ENCODE peak calls at places on chromosomes 1 and 21, in seven cellular contexts. One of them, this sample, is unnamed.

GRCh38 chr1:5575396-5576110 is 416.7 kb downstream of the NPHP4 start:
- DNase-seq in OCI-LY7: no peak
- DNase-seq in M059J: no peak
- DNase-seq in T-helper 2 cell: no peak
- DNase-seq in cardiac fibroblast: no peak
- DNase-seq in anterior cingulate cortex: no peak
- DNase-seq in NCI-H345: no peak
- DNase-seq in this sample: no peak

GRCh38 chr21:36976882-36977651 is 10.6 kb upstream of the HLCS start:
- DNase-seq in OCI-LY7: peak
- DNase-seq in M059J: peak
- DNase-seq in T-helper 2 cell: peak
- DNase-seq in cardiac fibroblast: peak
- DNase-seq in anterior cingulate cortex: no peak
- DNase-seq in NCI-H345: peak
- DNase-seq in this sample: peak

GRCh38 chr1:40855513-40855912 is 6.7 kb downstream of the CITED4 start:
- DNase-seq in OCI-LY7: no peak
- DNase-seq in M059J: no peak
- DNase-seq in T-helper 2 cell: no peak
- DNase-seq in cardiac fibroblast: no peak
- DNase-seq in anterior cingulate cortex: no peak
- DNase-seq in NCI-H345: no peak
- DNase-seq in this sample: no peak

GRCh38 chr21:26593800-26594199 is 20.7 kb upstream of the CYYR1 start:
- DNase-seq in OCI-LY7: no peak
- DNase-seq in M059J: no peak
- DNase-seq in T-helper 2 cell: no peak
- DNase-seq in cardiac fibroblast: no peak
- DNase-seq in anterior cingulate cortex: no peak
- DNase-seq in NCI-H345: no peak
- DNase-seq in this sample: peak

GRCh38 chr1:35939484-35939883 is 8.6 kb downstream of the AGO3 start:
- DNase-seq in OCI-LY7: no peak
- DNase-seq in M059J: no peak
- DNase-seq in T-helper 2 cell: no peak
- DNase-seq in cardiac fibroblast: no peak
- DNase-seq in anterior cingulate cortex: no peak
- DNase-seq in NCI-H345: no peak
- DNase-seq in this sample: no peak

GRCh38 chr1:13725714-13726175 is 25.8 kb downstream of the PRDM2 start:
- DNase-seq in OCI-LY7: peak
- DNase-seq in M059J: peak
- DNase-seq in T-helper 2 cell: peak
- DNase-seq in cardiac fibroblast: peak
- DNase-seq in anterior cingulate cortex: no peak
- DNase-seq in NCI-H345: no peak
- DNase-seq in this sample: peak

GRCh38 chr1:24027838-24028468 is 47.8 kb upstream of the SRSF10 start:
- DNase-seq in OCI-LY7: peak
- DNase-seq in M059J: peak
- DNase-seq in T-helper 2 cell: no peak
- DNase-seq in cardiac fibroblast: peak
- DNase-seq in anterior cingulate cortex: no peak
- DNase-seq in NCI-H345: peak
- DNase-seq in this sample: peak

GRCh38 chr1:68269637-68270430 is 37.5 kb upstream of the WLS start:
- DNase-seq in OCI-LY7: no peak
- DNase-seq in M059J: peak
- DNase-seq in T-helper 2 cell: no peak
- DNase-seq in cardiac fibroblast: peak
- DNase-seq in anterior cingulate cortex: no peak
- DNase-seq in NCI-H345: no peak
- DNase-seq in this sample: peak

GRCh38 chr1:209190591-209191241 is 392.8 kb upstream of the CAMK1G start:
- DNase-seq in OCI-LY7: peak
- DNase-seq in M059J: peak
- DNase-seq in T-helper 2 cell: no peak
- DNase-seq in cardiac fibroblast: peak
- DNase-seq in anterior cingulate cortex: no peak
- DNase-seq in NCI-H345: no peak
- DNase-seq in this sample: peak

GRCh38 chr1:226686440-226687436 is 52.3 kb downstream of the ITPKB start:
- DNase-seq in OCI-LY7: peak
- DNase-seq in M059J: no peak
- DNase-seq in T-helper 2 cell: no peak
- DNase-seq in cardiac fibroblast: no peak
- DNase-seq in anterior cingulate cortex: no peak
- DNase-seq in NCI-H345: peak
- DNase-seq in this sample: no peak

GRCh38 chr1:225467193-225468020 is 39.6 kb upstream of the LBR start:
- DNase-seq in OCI-LY7: peak
- DNase-seq in M059J: no peak
- DNase-seq in T-helper 2 cell: peak
- DNase-seq in cardiac fibroblast: peak
- DNase-seq in anterior cingulate cortex: no peak
- DNase-seq in NCI-H345: no peak
- DNase-seq in this sample: no peak

GRCh38 chr1:33307494-33307864 is 13.4 kb downstream of the A3GALT2 start:
- DNase-seq in OCI-LY7: no peak
- DNase-seq in M059J: no peak
- DNase-seq in T-helper 2 cell: no peak
- DNase-seq in cardiac fibroblast: no peak
- DNase-seq in anterior cingulate cortex: no peak
- DNase-seq in NCI-H345: no peak
- DNase-seq in this sample: no peak

GRCh38 chr1:156076609-156077429 is 5.4 kb downstream of the MEX3A start:
- DNase-seq in OCI-LY7: peak
- DNase-seq in M059J: no peak
- DNase-seq in T-helper 2 cell: no peak
- DNase-seq in cardiac fibroblast: no peak
- DNase-seq in anterior cingulate cortex: no peak
- DNase-seq in NCI-H345: no peak
- DNase-seq in this sample: no peak

GRCh38 chr1:72281144-72281543 is 1.2 kb downstream of the NEGR1 start:
- DNase-seq in OCI-LY7: no peak
- DNase-seq in M059J: peak
- DNase-seq in T-helper 2 cell: no peak
- DNase-seq in cardiac fibroblast: peak
- DNase-seq in anterior cingulate cortex: no peak
- DNase-seq in NCI-H345: no peak
- DNase-seq in this sample: no peak

GRCh38 chr1:112906155-112906698 is 49.8 kb downstream of the SLC16A1 start:
- DNase-seq in OCI-LY7: no peak
- DNase-seq in M059J: peak
- DNase-seq in T-helper 2 cell: no peak
- DNase-seq in cardiac fibroblast: peak
- DNase-seq in anterior cingulate cortex: no peak
- DNase-seq in NCI-H345: no peak
- DNase-seq in this sample: peak

GRCh38 chr1:58739851-58740466 is 40.1 kb upstream of the MYSM1 start:
- DNase-seq in OCI-LY7: peak
- DNase-seq in M059J: peak
- DNase-seq in T-helper 2 cell: peak
- DNase-seq in cardiac fibroblast: peak
- DNase-seq in anterior cingulate cortex: no peak
- DNase-seq in NCI-H345: peak
- DNase-seq in this sample: peak

GRCh38 chr1:48062353-48062752 is 65.2 kb upstream of the TRABD2B start:
- DNase-seq in OCI-LY7: no peak
- DNase-seq in M059J: no peak
- DNase-seq in T-helper 2 cell: no peak
- DNase-seq in cardiac fibroblast: no peak
- DNase-seq in anterior cingulate cortex: no peak
- DNase-seq in NCI-H345: no peak
- DNase-seq in this sample: no peak

GRCh38 chr1:21175324-21175669 is 1.4 kb downstream of the EIF4G3 start:
- DNase-seq in OCI-LY7: peak
- DNase-seq in M059J: peak
- DNase-seq in T-helper 2 cell: peak
- DNase-seq in cardiac fibroblast: peak
- DNase-seq in anterior cingulate cortex: peak
- DNase-seq in NCI-H345: no peak
- DNase-seq in this sample: peak

GRCh38 chr1:107000907-107001306 is 55.6 kb upstream of the PRMT6 start:
- DNase-seq in OCI-LY7: no peak
- DNase-seq in M059J: no peak
- DNase-seq in T-helper 2 cell: no peak
- DNase-seq in cardiac fibroblast: no peak
- DNase-seq in anterior cingulate cortex: no peak
- DNase-seq in NCI-H345: no peak
- DNase-seq in this sample: no peak

GRCh38 chr1:236308827-236309226 is 27.1 kb upstream of the ERO1B start:
- DNase-seq in OCI-LY7: no peak
- DNase-seq in M059J: no peak
- DNase-seq in T-helper 2 cell: no peak
- DNase-seq in cardiac fibroblast: no peak
- DNase-seq in anterior cingulate cortex: no peak
- DNase-seq in NCI-H345: no peak
- DNase-seq in this sample: no peak

This sample was measured in epithelial cell of esophagus.